ENCODE peak calls at places on chromosomes 4 and X, in four cellular contexts. F is heart right ventricle, N is PC-3, Q is tibial artery. I is an unnamed sample. For H3K36me3, the result is how much of the 10 kb centered on the place peaks cover.

GRCh38 chr4:39802005-39802404 is 104.1 kb downstream of the UBE2K start:
- DNase-seq in F (no peak), Q (no peak), N (no peak), I (no peak)

GRCh38 chr4:141174457-141174856 is 41.2 kb upstream of the RNF150 start:
- DNase-seq in F (no peak), N (no peak), Q (no peak), I (no peak)

GRCh38 chr4:68732653-68733466 is 62.4 kb upstream of the UGT2B15 start:
- DNase-seq in Q (no peak), F (no peak), N (no peak), I (no peak)

GRCh38 chrX:130082244-130083106 is 27.8 kb downstream of the ELF4 start:
- DNase-seq in Q (peak), N (no peak), F (peak), I (peak)

GRCh38 chrX:11458175-11458574 is 165.0 kb downstream of the AMELX start:
- DNase-seq in Q (peak), N (peak), F (peak), I (no peak)

GRCh38 chr4:24644983-24645764 is 60.8 kb upstream of the DHX15 start:
- DNase-seq in F (no peak), Q (no peak), N (peak), I (no peak)

GRCh38 chr4:88226143-88226542 is 58.2 kb downstream of the PPM1K start:
- DNase-seq in Q (no peak), N (no peak), F (no peak), I (no peak)

GRCh38 chr4:138405439-138405838 is 163.3 kb upstream of the SLC7A11 start:
- DNase-seq in N (peak), F (no peak), Q (no peak), I (no peak)

GRCh38 chr4:38060829-38061431 is 100.7 kb downstream of the PTTG2 start:
- DNase-seq in N (no peak), F (no peak), Q (no peak), I (no peak)

GRCh38 chr4:122819708-122820449 is 6.8 kb upstream of the FGF2 start:
- DNase-seq in F (no peak), Q (no peak), N (peak), I (no peak)

GRCh38 chr4:58809366-58809765 is 1699.2 kb upstream of the IGFBP7 start:
- DNase-seq in F (no peak), Q (no peak), N (peak), I (no peak)

GRCh38 chrX:110786486-110786885 is 9.1 kb downstream of the CHRDL1 start:
- DNase-seq in N (peak), Q (no peak), F (no peak), I (no peak)

GRCh38 chr4:32525420-32525819 is 1805.3 kb downstream of the PCDH7 start:
- DNase-seq in N (no peak), F (no peak), Q (no peak), I (no peak)

GRCh38 chr4:22634541-22635181 is 58.1 kb upstream of the GBA3 start:
- DNase-seq in F (no peak), N (no peak), Q (no peak), I (peak)

GRCh38 chr4:147286846-147287587 is 193.9 kb upstream of the EDNRA start:
- DNase-seq in N (no peak), F (no peak), Q (no peak), I (no peak)

GRCh38 chrX:123971963-123972362 is 10.5 kb downstream of the STAG2 start:
- DNase-seq in F (no peak), Q (no peak), N (no peak), I (no peak)

GRCh38 chrX:123976671-123977316 is 15.3 kb downstream of the STAG2 start:
- DNase-seq in N (peak), Q (no peak), F (no peak), I (no peak)

GRCh38 chrX:123975180-123975579 is 13.7 kb downstream of the STAG2 start:
- DNase-seq in N (peak), Q (no peak), F (no peak), I (no peak)
- H3K27ac ChIP-seq in N (peak), Q (no peak), F (no peak), I (no peak)

GRCh38 chr4:168891086-168891485 is 119.0 kb downstream of the CBR4 start:
- DNase-seq in N (no peak), Q (no peak), F (no peak), I (peak)

GRCh38 chr4:168892456-168892855 is 117.6 kb downstream of the CBR4 start:
- DNase-seq in Q (no peak), F (no peak), N (no peak), I (no peak)

GRCh38 chr4:168888715-168889215 is 121.3 kb downstream of the CBR4 start:
- DNase-seq in Q (no peak), F (no peak), N (no peak), I (no peak)

GRCh38 chr4:168893205-168893604 is 116.8 kb downstream of the CBR4 start:
- DNase-seq in N (no peak), Q (no peak), F (no peak), I (no peak)

DNA sequence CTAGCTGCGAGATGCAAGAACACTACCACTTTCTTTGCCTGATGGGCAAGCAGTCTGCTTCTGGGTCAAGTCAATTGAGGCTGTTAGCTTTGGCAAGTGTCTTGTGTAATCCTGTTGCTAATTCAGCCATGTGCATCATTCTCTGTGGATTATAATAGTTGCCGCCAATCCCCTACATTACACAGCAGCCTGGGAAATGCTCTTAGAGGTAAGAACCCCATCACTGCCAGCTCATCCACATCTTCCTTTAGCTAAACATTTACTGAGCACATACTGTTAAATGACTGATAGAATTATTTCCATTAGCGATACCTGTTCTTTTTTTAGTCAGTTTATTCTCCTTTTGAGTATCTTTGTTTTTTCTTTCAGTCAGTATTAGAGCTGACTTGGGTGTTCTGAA is 116.2 kb downstream of the CBR4 start:
- DNase-seq in N (no peak), F (no peak), Q (no peak), I (no peak)
- H3K36me3 ChIP-seq in N (under half), F (under half), Q (half or more), I (under half)

DNA sequence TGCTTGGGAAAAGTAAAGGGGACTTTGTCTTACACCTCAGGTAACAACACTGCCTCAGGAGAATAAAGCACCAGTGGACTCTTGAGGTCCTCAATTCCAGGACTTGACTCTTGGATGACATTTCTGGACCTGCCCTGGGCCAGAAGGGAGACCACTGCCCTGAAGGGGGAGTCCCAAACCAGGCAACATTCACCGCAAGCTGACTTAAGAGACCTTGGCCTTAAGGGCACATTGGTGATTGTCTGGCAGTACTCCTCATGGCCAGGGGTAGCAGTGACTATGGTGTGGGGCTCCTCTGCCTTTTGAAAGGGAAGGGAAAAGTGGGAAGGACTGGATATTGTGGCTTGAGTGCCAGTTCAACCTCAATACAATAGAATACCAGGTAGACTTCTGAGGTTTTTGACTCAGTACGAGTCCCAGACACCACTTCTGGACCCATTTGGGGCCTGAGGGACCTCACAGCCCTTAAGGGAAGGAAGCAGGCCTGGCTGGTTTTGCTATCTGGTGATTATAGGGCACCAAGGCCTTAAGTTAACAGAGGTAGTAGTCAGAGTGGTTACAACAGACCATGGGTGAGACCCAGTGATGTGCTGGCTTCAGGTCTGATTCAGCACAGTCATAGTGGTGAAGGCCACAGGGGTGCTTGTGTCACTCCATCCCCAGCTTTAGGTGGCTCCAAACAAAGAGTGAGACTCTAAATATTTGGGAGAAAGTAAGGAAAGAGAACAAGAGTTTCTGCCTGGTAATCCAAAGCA is 121.2 kb upstream of the TET2 start:
- DNase-seq in F (no peak), N (no peak), Q (no peak), I (no peak)
- H3K4me3 ChIP-seq in F (no peak), N (no peak), Q (no peak), I (no peak)

GRCh38 chr4:145927055-145927454 is 11.6 kb downstream of the ZNF827 start:
- DNase-seq in N (no peak), Q (no peak), F (no peak), I (no peak)

GRCh38 chr4:145931403-145931802 is 7.2 kb downstream of the ZNF827 start:
- DNase-seq in Q (no peak), F (no peak), N (no peak), I (no peak)

GRCh38 chr4:145929415-145930178 is 9.0 kb downstream of the ZNF827 start:
- DNase-seq in N (peak), Q (no peak), F (no peak), I (no peak)

GRCh38 chr4:145933134-145933533 is 5.5 kb downstream of the ZNF827 start:
- DNase-seq in N (no peak), Q (no peak), F (no peak), I (no peak)

DNA sequence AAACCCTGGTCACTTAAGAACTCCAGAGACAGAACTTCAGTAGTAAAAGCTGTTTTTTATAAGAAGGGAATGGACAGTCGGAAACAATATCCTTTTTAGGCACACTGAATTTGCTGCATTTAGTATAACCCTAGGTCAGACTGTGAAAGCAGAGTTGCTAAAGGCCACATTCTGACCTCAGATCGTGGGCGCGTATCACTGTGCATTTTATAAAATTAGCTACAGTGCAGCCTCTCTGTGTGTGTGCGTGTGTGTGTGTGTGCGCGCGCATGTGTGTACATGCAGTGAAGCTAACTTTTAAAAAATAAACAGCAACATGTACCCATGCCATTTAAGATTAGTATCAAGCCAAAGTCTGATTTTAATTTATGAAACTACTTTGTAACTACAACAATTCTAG is 8.0 kb downstream of the ZNF827 start:
- DNase-seq in N (no peak), F (peak), Q (no peak), I (no peak)
- H3K27ac ChIP-seq in N (no peak), F (no peak), Q (peak), I (no peak)

DNA sequence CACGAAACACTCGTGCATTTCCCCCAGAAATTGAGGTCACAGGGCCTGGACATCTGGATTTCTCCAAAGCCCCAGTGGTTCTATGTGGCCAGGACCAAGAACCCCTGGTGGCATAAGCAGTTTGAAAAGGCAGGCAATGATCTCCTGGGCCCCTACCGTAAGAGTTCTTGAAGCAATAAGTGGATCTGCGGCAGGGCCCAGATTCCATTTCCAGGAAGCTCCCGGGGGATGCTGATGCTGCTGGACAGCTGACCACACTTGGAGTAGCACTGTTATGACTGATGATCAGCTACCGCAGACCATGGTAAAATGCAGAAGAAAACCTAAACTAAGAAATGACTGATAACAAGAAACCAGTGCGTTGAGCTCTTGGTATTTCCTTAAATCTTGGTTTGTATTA is 27.8 kb downstream of the SMS start:
- DNase-seq in F (no peak), Q (peak), N (no peak), I (no peak)
- H3K36me3 ChIP-seq in F (under half), Q (under half), N (under half), I (under half)

DNA sequence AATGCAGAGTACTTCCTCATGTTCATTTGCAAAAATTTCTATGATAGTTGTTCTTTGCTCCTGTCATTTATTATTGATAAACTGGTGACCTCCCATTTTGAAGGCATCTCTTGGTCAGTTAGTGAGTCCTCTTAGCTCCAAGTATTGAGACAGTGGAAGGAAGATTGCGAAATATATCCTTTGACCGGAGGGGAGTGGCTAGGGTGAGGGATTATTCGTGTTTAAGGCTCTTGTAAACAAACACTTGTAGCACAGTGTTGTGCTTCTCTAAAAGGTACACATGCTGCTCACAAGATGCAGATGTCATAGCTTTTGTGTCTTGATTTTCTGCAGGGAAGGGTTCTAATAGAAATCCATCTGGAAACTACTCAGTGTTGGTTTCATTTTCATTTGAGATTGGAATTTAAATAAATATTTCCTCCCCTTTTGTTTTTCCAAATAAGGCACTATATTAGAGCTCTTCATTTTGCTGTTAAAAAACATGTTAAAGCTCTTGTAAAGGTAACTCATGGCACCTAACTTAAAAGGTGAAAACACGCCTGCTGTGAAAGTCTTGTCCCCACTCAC is 21.8 kb downstream of the TXLNG start:
- DNase-seq in N (peak), Q (no peak), F (no peak), I (no peak)
- H3K4me3 ChIP-seq in N (no peak), Q (peak), F (peak), I (peak)

GRCh38 chr4:76194325-76194724 is 19.3 kb downstream of the SCARB2 start:
- DNase-seq in N (peak), F (no peak), Q (peak), I (no peak)
- H3K27ac ChIP-seq in N (peak), F (peak), Q (peak), I (peak)

DNA sequence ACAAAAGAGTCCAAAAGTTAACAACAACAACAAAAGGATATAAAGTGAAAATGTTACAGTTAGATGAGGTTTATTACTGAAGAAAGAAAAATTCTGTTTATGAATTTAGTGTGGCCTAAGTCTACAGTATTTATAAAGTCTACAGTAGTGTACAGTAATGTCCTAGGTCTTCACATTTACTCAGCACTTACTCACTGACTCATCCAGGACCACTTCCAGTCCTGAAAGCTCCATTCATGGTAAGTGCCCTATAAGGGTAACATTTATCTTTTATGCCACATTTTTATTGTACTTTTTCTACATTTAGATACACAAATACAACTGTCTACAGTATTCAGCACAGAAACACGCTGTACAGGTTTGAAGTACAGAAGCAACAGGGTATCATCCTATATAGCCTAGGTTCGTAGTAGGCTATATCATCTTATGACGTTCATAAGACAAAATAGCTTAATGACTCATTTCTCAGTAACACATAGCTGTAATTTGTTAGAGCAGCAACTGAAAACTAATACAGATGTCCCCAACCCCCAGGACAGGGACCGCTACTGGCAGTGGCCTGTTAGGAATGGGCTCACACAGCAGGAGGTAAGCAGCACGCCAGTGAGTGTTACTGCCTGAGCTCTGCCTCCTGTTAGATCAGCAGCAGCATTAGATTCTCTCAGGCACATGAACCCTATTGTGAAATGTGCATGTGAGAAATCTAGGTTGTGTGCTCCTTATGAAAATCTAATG is 61.3 kb downstream of the CENPC start:
- DNase-seq in N (no peak), F (no peak), Q (no peak), I (no peak)
- H3K36me3 ChIP-seq in N (under half), F (under half), Q (half or more), I (under half)

DNA sequence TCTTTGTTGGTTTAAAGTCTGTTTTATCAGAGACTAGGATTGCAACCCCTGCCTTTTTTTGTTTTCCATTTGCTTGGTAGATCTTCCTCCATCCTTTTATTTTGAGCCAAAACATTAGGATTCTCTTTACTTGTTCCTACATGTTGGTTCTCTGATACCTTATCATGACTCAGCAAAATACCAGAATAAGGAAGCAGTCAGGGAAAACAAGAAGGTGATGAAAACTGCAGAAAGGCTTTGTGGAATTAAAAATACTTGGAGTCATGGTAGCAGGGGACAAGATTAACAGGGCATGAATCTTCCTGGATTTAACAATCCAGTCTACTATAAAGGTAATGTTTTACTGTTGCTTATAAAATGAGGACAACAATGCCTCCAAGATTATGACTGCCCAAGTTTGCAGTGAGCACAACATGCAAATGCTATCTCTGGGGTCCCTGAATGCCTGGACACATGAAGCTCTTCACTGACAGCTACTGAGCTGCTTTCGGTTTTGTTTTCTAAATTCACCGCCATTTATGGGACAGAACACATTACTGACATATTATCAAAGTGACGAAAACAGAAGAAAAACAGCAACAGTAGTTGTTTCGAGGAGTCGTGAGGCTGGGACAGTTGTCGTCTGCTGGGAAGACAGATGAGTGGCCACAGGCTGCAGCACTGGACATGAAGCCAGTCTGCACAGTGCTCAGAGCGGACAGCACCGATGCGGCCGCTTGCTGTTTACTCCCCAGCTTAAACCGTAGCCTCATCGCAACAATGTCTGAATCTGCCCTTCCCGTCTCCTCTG is 174.5 kb upstream of the DKK2 start:
- DNase-seq in N (no peak), Q (no peak), F (no peak), I (no peak)
- H3K4me3 ChIP-seq in N (peak), Q (peak), F (peak), I (peak)

GRCh38 chrX:154047266-154047665 is 27.6 kb upstream of the IRAK1 start:
- DNase-seq in F (no peak), Q (no peak), N (no peak), I (no peak)
- H3K27ac ChIP-seq in F (peak), Q (peak), N (no peak), I (peak)